ENCODE peak calls at places on chromosomes 11 and 22, in nine cellular contexts. U is heart left ventricle; P is CD8-positive, alpha-beta memory T cell; W is adipocyte; S is pancreas; R is left ventricle myocardium inferior; M is Caco-2; D is sigmoid colon; B is upper lobe of right lung. A is an unnamed sample. For H3K9me3 and H3K4me1, the result is how much of the 10 kb centered on the place peaks cover.

GRCh38 chr11:87203907-87204602 is 166.3 kb downstream of the TMEM135 start:
- DNase-seq in U (no peak), S (no peak), W (no peak), M (no peak), D (no peak), R (no peak), P (no peak), B (no peak), A (no peak)

GRCh38 chr22:38953577-38954413 is 3.6 kb upstream of the APOBEC3A start:
- DNase-seq in R (no peak), M (no peak), B (no peak), D (peak), U (no peak), W (peak), P (no peak), S (no peak), A (no peak)

GRCh38 chr11:66478823-66479740 is 1.2 kb upstream of the DPP3 start:
- DNase-seq in M (peak), W (peak), D (peak), S (no peak), B (peak), P (peak), R (peak), U (no peak), A (peak)

GRCh38 chr11:1953489-1954284 is 6.6 kb downstream of the MRPL23 start:
- DNase-seq in P (no peak), R (peak), B (peak), M (no peak), D (peak), S (peak), W (no peak), U (peak), A (no peak)

GRCh38 chr11:112613051-112613972 is 347.9 kb upstream of the NCAM1 start:
- DNase-seq in U (no peak), B (no peak), P (no peak), D (no peak), S (peak), M (no peak), R (no peak), W (peak), A (no peak)

GRCh38 chr22:22689621-22690345 is 45.4 kb downstream of the GGTLC2 start:
- DNase-seq in W (no peak), B (no peak), P (no peak), R (no peak), D (peak), S (no peak), U (no peak), M (no peak), A (no peak)

GRCh38 chr11:27328602-27329001 is 34.4 kb downstream of the CCDC34 start:
- DNase-seq in D (no peak), S (no peak), M (no peak), U (no peak), P (no peak), B (no peak), R (no peak), W (no peak), A (no peak)

GRCh38 chr22:46052801-46053562 is 76.0 kb upstream of the WNT7B start:
- DNase-seq in M (no peak), U (peak), B (peak), S (peak), R (peak), P (peak), D (peak), W (peak), A (peak)

GRCh38 chr22:23670378-23671295 is 20.2 kb upstream of the RGL4 start:
- DNase-seq in U (no peak), M (no peak), D (peak), W (no peak), R (no peak), S (peak), B (no peak), P (no peak), A (no peak)

GRCh38 chr11:66413167-66413566 is 7.7 kb upstream of the NPAS4 start:
- DNase-seq in M (no peak), R (no peak), S (no peak), W (no peak), D (no peak), P (no peak), U (no peak), B (no peak), A (no peak)

GRCh38 chr22:21054046-21054713 is 8.4 kb downstream of the LRRC74B start:
- DNase-seq in B (no peak), S (no peak), D (no peak), R (no peak), M (no peak), U (no peak), W (no peak), P (no peak), A (no peak)

GRCh38 chr22:49574861-49575702 is 252.6 kb downstream of the BRD1 start:
- DNase-seq in P (no peak), U (no peak), D (peak), R (peak), B (no peak), M (no peak), W (no peak), S (no peak), A (no peak)
- H3K9me3 ChIP-seq in P (under half), U (under half), D (under half), R (under half), B (under half), M (under half), W (under half), S (under half), A (under half)

GRCh38 chr11:109377039-109377742 is 44.8 kb upstream of the C11orf87 start:
- DNase-seq in U (no peak), B (no peak), M (no peak), D (no peak), R (no peak), W (no peak), S (no peak), P (no peak), A (no peak)
- H3K4me1 ChIP-seq in U (under half), B (under half), M (under half), D (under half), R (under half), W (under half), S (under half), P (under half), A (under half)

GRCh38 chr11:134846776-134847722 is 435.0 kb upstream of the B3GAT1 start:
- DNase-seq in U (no peak), S (no peak), P (no peak), D (no peak), B (no peak), R (no peak), M (no peak), W (no peak), A (no peak)
- H3K9me3 ChIP-seq in U (under half), S (under half), P (under half), D (under half), B (under half), R (under half), M (under half), W (under half), A (under half)

DNA sequence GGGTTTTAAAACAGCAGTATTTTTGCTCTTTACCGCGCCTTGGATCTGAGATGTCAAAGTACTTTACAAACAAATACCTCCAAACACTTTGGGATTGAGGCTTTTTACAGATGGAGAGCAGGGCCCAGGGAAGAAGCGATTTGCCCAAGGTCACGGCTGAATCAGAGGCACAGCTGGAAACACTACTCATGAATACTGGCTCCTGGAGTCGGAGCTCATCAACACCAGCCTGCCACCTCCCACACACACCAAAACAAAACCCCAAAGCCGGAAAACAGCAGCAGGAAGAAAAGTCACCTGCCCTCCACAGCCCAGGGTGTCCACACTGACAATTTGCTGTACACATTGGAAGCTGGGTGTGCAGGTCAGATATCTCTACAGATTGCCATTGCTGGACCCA is 339.4 kb downstream of the CADM1 start:
- DNase-seq in B (no peak), R (no peak), S (no peak), W (no peak), D (no peak), U (no peak), P (no peak), M (no peak), A (no peak)
- H3K4me1 ChIP-seq in B (under half), R (under half), S (under half), W (under half), D (under half), U (under half), P (under half), M (under half), A (under half)

GRCh38 chr11:70625051-70625450 is 226.7 kb downstream of the CTTN start:
- DNase-seq in W (no peak), U (no peak), B (no peak), M (no peak), P (no peak), R (no peak), S (no peak), D (no peak), A (no peak)

GRCh38 chr11:70624598-70624993 is 226.3 kb downstream of the CTTN start:
- DNase-seq in S (peak), M (no peak), B (no peak), R (no peak), U (no peak), D (no peak), P (no peak), W (no peak), A (no peak)

GRCh38 chr11:70623906-70624597 is 225.7 kb downstream of the CTTN start:
- DNase-seq in U (no peak), W (no peak), P (no peak), R (no peak), D (no peak), B (no peak), M (no peak), S (peak), A (no peak)

GRCh38 chr11:70627219-70627618 is 228.9 kb downstream of the CTTN start:
- DNase-seq in W (no peak), R (no peak), M (no peak), B (no peak), P (no peak), D (no peak), S (no peak), U (no peak), A (no peak)

DNA sequence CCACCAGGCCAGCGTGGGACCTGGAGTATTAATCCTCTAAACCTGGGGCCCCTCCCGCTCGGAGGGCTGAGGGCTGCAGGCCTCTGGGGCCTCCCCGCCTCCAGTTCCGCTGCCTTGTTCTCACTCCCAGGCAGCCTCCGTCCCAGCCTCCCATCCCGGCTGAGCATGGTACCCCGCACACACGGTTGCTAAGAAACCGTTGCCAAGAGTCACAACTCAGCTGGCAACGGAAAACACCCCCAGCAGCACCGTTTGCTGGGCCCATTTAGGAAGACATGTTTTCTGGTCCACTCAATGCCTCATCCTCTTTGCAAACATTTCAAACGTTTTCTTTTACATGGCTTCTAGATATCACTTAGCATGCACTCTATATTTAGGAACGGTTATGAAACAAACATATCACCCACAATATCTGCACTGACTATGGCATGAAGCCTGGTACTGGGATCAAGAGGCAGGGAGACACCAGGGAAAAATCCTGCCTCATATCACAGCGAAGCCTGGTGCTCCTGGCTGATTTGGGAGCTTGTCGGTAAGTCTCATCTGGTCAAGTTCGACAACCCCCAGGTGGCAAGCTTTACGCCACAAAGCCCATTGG is 227.7 kb downstream of the CTTN start:
- DNase-seq in R (no peak), D (no peak), B (no peak), P (no peak), U (no peak), S (no peak), M (no peak), W (no peak), A (no peak)
- H3K9me3 ChIP-seq in R (under half), D (under half), B (under half), P (under half), U (under half), S (under half), M (under half), W (under half), A (under half)

GRCh38 chr22:30305906-30306628 is 16.8 kb upstream of the CASTOR1 start:
- DNase-seq in R (no peak), B (no peak), W (no peak), D (no peak), P (peak), M (no peak), U (no peak), S (no peak), A (no peak)
- H3K4me1 ChIP-seq in R (half or more), B (half or more), W (half or more), D (half or more), P (half or more), M (under half), U (under half), S (under half), A (under half)

GRCh38 chr11:130765951-130766649 is 150.2 kb downstream of the SNX19 start:
- DNase-seq in R (no peak), D (no peak), P (no peak), M (no peak), S (no peak), U (no peak), W (peak), B (no peak), A (no peak)

GRCh38 chr11:130763087-130763980 is 152.9 kb downstream of the SNX19 start:
- DNase-seq in R (no peak), U (no peak), P (no peak), B (no peak), D (no peak), W (peak), M (no peak), S (no peak), A (no peak)

GRCh38 chr11:130765369-130765768 is 150.9 kb downstream of the SNX19 start:
- DNase-seq in D (no peak), M (no peak), W (no peak), S (no peak), B (no peak), P (no peak), U (no peak), R (no peak), A (no peak)

GRCh38 chr11:130769782-130770565 is 146.3 kb downstream of the SNX19 start:
- DNase-seq in P (no peak), R (no peak), W (no peak), B (no peak), S (no peak), M (no peak), U (no peak), D (no peak), A (no peak)

DNA sequence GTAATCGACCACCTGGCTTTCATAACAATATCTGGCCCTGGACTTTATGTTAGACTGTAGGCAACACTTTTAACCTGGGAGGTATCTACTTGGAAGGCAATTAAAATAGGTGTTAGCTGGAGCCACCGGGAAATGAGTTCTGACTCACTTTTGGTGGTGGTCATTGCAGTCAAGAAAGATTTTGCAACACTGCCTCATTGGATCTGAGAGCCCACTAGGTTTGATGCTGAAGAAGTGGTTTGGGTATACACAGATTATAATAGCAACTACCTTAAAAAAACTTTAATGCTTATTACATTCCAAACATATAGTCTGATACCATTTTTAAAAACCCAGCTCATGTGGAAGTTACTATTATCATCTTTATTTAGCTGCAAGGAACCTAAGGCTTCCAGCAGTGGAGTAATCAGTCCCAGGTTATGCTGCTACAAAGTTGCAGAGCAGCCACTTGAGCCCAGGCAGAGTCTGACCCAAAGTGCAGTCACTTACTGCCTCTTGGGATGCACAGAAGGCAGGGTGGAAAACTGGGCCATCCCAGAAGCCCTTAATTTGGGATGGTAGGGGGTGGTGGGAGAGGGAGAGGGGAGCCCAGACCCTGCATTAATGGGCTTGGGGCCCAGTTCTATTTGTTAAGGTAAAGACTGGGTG is 149.5 kb downstream of the SNX19 start:
- DNase-seq in B (no peak), U (no peak), R (no peak), D (no peak), M (no peak), W (no peak), S (no peak), P (no peak), A (no peak)
- H3K9me3 ChIP-seq in B (under half), U (under half), R (under half), D (under half), M (under half), W (under half), S (under half), P (under half), A (under half)